ENCODE peak calls at places on chromosomes 13 and 19, in nine cellular contexts. Y is progenitor cell of endocrine pancreas; L is memory B cell; S is stimulated activated CD4-positive, alpha-beta T cell treated with anti-CD3 and anti-CD28 coated beads, TNF-alpha, amount 100 ng/mL, for 48 hours; D is AG20443; E is cardiac fibroblast; B is frontal cortex; G is T-helper 2 cell; J is AG04450. Q is an unnamed sample.

GRCh38 chr13:33244210-33244906 is 41.2 kb downstream of the STARD13 start:
- DNase-seq in Y (no peak), L (no peak), S (no peak), D (no peak), E (no peak), B (no peak), G (no peak), J (no peak), Q (no peak)

GRCh38 chr19:4175669-4175931 is 6.8 kb downstream of the SIRT6 start:
- DNase-seq in Y (no peak), L (no peak), S (no peak), D (no peak), E (no peak), B (no peak), G (no peak), J (no peak), Q (no peak)

GRCh38 chr19:13597625-13598024 is 91.3 kb upstream of the CACNA1A start:
- DNase-seq in Y (peak), L (peak), S (peak), D (peak), E (peak), B (peak), G (peak), J (peak), Q (peak)

GRCh38 chr19:4556574-4557185 is 2.8 kb downstream of the SEMA6B start:
- DNase-seq in Y (no peak), L (no peak), S (peak), D (peak), E (peak), B (peak), G (no peak), J (no peak), Q (peak)

GRCh38 chr19:12769689-12770088 is 5.7 kb downstream of the HOOK2 start:
- DNase-seq in Y (no peak), L (no peak), S (no peak), D (no peak), E (no peak), B (no peak), G (peak), J (no peak), Q (no peak)

GRCh38 chr13:33016414-33017409 is at the start of gene KL:
- DNase-seq in Y (peak), L (peak), S (no peak), D (peak), E (no peak), B (peak), G (no peak), J (no peak), Q (peak)

GRCh38 chr13:40527914-40528313 is 138.5 kb downstream of the FOXO1 start:
- DNase-seq in Y (no peak), L (no peak), S (no peak), D (no peak), E (no peak), B (no peak), G (no peak), J (no peak), Q (no peak)

GRCh38 chr13:94414141-94414540 is 65.3 kb downstream of the DCT start:
- DNase-seq in Y (no peak), L (no peak), S (no peak), D (no peak), E (no peak), B (no peak), G (no peak), J (no peak), Q (no peak)

GRCh38 chr13:27565818-27566217 is 54.5 kb downstream of the LNX2 start:
- DNase-seq in Y (no peak), L (no peak), S (no peak), D (no peak), E (no peak), B (no peak), G (no peak), J (no peak), Q (no peak)

GRCh38 chr19:28847468-28847867 is 365.5 kb downstream of the UQCRFS1 start:
- DNase-seq in Y (no peak), L (no peak), S (no peak), D (peak), E (peak), B (no peak), G (no peak), J (no peak), Q (no peak)